ENCODE peak calls at places on chromosomes 7 and 10, in four cellular contexts. One of them, this sample, is unnamed.

GRCh38 chr10:25959540-25960232 is 25.7 kb downstream of the MYO3A start:
- DNase-seq in HepG2: no peak
- DNase-seq in K562: no peak
- DNase-seq in A549: no peak
- DNase-seq in this sample: no peak

GRCh38 chr10:86870679-86871078 is 86.7 kb downstream of the MMRN2 start:
- DNase-seq in HepG2: no peak
- DNase-seq in K562: no peak
- DNase-seq in A549: no peak
- DNase-seq in this sample: no peak

GRCh38 chr10:86500846-86501245 is 20.7 kb downstream of the WAPL start:
- DNase-seq in HepG2: no peak
- DNase-seq in K562: no peak
- DNase-seq in A549: no peak
- DNase-seq in this sample: peak

GRCh38 chr7:132654150-132654549 is 77.9 kb upstream of the PLXNA4 start:
- DNase-seq in HepG2: no peak
- DNase-seq in K562: peak
- DNase-seq in A549: peak
- DNase-seq in this sample: no peak

GRCh38 chr7:138032775-138033174 is 30.9 kb upstream of the CREB3L2 start:
- DNase-seq in HepG2: no peak
- DNase-seq in K562: no peak
- DNase-seq in A549: no peak
- DNase-seq in this sample: peak

GRCh38 chr10:79090134-79090803 is 21.5 kb downstream of the ZMIZ1 start:
- DNase-seq in HepG2: no peak
- DNase-seq in K562: no peak
- DNase-seq in A549: no peak
- DNase-seq in this sample: peak

GRCh38 chr7:154451480-154452457 is 399.6 kb downstream of the DPP6 start:
- DNase-seq in HepG2: no peak
- DNase-seq in K562: no peak
- DNase-seq in A549: no peak
- DNase-seq in this sample: no peak

GRCh38 chr7:42014625-42015412 is 222.2 kb downstream of the GLI3 start:
- DNase-seq in HepG2: peak
- DNase-seq in K562: peak
- DNase-seq in A549: peak
- DNase-seq in this sample: peak

GRCh38 chr7:32117837-32118236 is 47.6 kb upstream of the PDE1C start:
- DNase-seq in HepG2: no peak
- DNase-seq in K562: no peak
- DNase-seq in A549: no peak
- DNase-seq in this sample: peak

GRCh38 chr10:69327463-69328345 is 49.4 kb downstream of the HK1 start:
- DNase-seq in HepG2: no peak
- DNase-seq in K562: peak
- DNase-seq in A549: no peak
- DNase-seq in this sample: peak

GRCh38 chr10:37844644-37845043 is 12.8 kb downstream of the ZNF248 start:
- DNase-seq in HepG2: no peak
- DNase-seq in K562: no peak
- DNase-seq in A549: no peak
- DNase-seq in this sample: no peak

GRCh38 chr10:14878266-14879054 is at the start of gene SUV39H2:
- DNase-seq in HepG2: peak
- DNase-seq in K562: peak
- DNase-seq in A549: peak
- DNase-seq in this sample: peak

GRCh38 chr10:130484912-130485180 is 348.7 kb downstream of the GLRX3 start:
- DNase-seq in HepG2: no peak
- DNase-seq in K562: no peak
- DNase-seq in A549: no peak
- DNase-seq in this sample: no peak

GRCh38 chr10:87861566-87861952 is 1.8 kb downstream of the KLLN start:
- DNase-seq in HepG2: peak
- DNase-seq in K562: peak
- DNase-seq in A549: no peak
- DNase-seq in this sample: peak

GRCh38 chr10:101775273-101776131 is at the start of gene FGF8:
- DNase-seq in HepG2: no peak
- DNase-seq in K562: no peak
- DNase-seq in A549: no peak
- DNase-seq in this sample: no peak

GRCh38 chr7:16646427-16647081 is 573 bp downstream of the BZW2 start:
- DNase-seq in HepG2: no peak
- DNase-seq in K562: no peak
- DNase-seq in A549: no peak
- DNase-seq in this sample: no peak

GRCh38 chr7:128938524-128939074 is 872 bp downstream of the IRF5 start:
- DNase-seq in HepG2: no peak
- DNase-seq in K562: no peak
- DNase-seq in A549: no peak
- DNase-seq in this sample: no peak

GRCh38 chr7:133365892-133366291 is 113.0 kb downstream of the EXOC4 start:
- DNase-seq in HepG2: no peak
- DNase-seq in K562: no peak
- DNase-seq in A549: no peak
- DNase-seq in this sample: peak

GRCh38 chr10:58752665-58753064 is 240.0 kb downstream of the BICC1 start:
- DNase-seq in HepG2: no peak
- DNase-seq in K562: no peak
- DNase-seq in A549: no peak
- DNase-seq in this sample: no peak

GRCh38 chr7:43138710-43139601 is 26.5 kb downstream of the HECW1 start:
- DNase-seq in HepG2: no peak
- DNase-seq in K562: no peak
- DNase-seq in A549: no peak
- DNase-seq in this sample: peak

GRCh38 chr7:33039257-33039904 is 23.2 kb downstream of the NT5C3A start:
- DNase-seq in HepG2: no peak
- DNase-seq in K562: no peak
- DNase-seq in A549: no peak
- DNase-seq in this sample: no peak

GRCh38 chr7:112149734-112150133 is 56.5 kb downstream of the DOCK4 start:
- DNase-seq in HepG2: no peak
- DNase-seq in K562: no peak
- DNase-seq in A549: no peak
- DNase-seq in this sample: no peak

GRCh38 chr10:11755512-11756247 is 13.5 kb downstream of the ECHDC3 start:
- DNase-seq in HepG2: no peak
- DNase-seq in K562: no peak
- DNase-seq in A549: no peak
- DNase-seq in this sample: no peak

GRCh38 chr10:926075-926698 is 5.3 kb downstream of the LARP4B start:
- DNase-seq in HepG2: no peak
- DNase-seq in K562: no peak
- DNase-seq in A549: no peak
- DNase-seq in this sample: no peak

GRCh38 chr10:5975641-5976473 is 1.5 kb downstream of the IL15RA start:
- DNase-seq in HepG2: no peak
- DNase-seq in K562: peak
- DNase-seq in A549: no peak
- DNase-seq in this sample: peak

GRCh38 chr10:49309691-49310371 is 10.9 kb downstream of the C10orf71 start:
- DNase-seq in HepG2: no peak
- DNase-seq in K562: no peak
- DNase-seq in A549: no peak
- DNase-seq in this sample: no peak

GRCh38 chr10:6037975-6038624 is 24.1 kb downstream of the IL2RA start:
- DNase-seq in HepG2: no peak
- DNase-seq in K562: no peak
- DNase-seq in A549: no peak
- DNase-seq in this sample: no peak

GRCh38 chr10:119655566-119656001 is 4.4 kb downstream of the BAG3 start:
- DNase-seq in HepG2: no peak
- DNase-seq in K562: peak
- DNase-seq in A549: no peak
- DNase-seq in this sample: peak

GRCh38 chr7:95199779-95200558 is 124.4 kb downstream of the PON1 start:
- DNase-seq in HepG2: peak
- DNase-seq in K562: no peak
- DNase-seq in A549: peak
- DNase-seq in this sample: peak

GRCh38 chr10:11557513-11557912 is 53.9 kb downstream of the USP6NL start:
- DNase-seq in HepG2: no peak
- DNase-seq in K562: no peak
- DNase-seq in A549: no peak
- DNase-seq in this sample: no peak

GRCh38 chr10:17335065-17335464 is 107.0 kb downstream of the VIM start:
- DNase-seq in HepG2: no peak
- DNase-seq in K562: no peak
- DNase-seq in A549: no peak
- DNase-seq in this sample: peak

GRCh38 chr7:83957333-83957732 is 237.3 kb downstream of the SEMA3A start:
- DNase-seq in HepG2: no peak
- DNase-seq in K562: no peak
- DNase-seq in A549: no peak
- DNase-seq in this sample: peak

GRCh38 chr7:20198295-20198694 is 18.9 kb downstream of the MACC1 start:
- DNase-seq in HepG2: no peak
- DNase-seq in K562: no peak
- DNase-seq in A549: no peak
- DNase-seq in this sample: no peak

GRCh38 chr7:20201380-20201779 is 15.8 kb downstream of the MACC1 start:
- DNase-seq in HepG2: no peak
- DNase-seq in K562: no peak
- DNase-seq in A549: no peak
- DNase-seq in this sample: no peak

GRCh38 chr7:20200965-20201364 is 16.2 kb downstream of the MACC1 start:
- DNase-seq in HepG2: no peak
- DNase-seq in K562: no peak
- DNase-seq in A549: no peak
- DNase-seq in this sample: no peak

GRCh38 chr7:20199015-20199737 is 18.0 kb downstream of the MACC1 start:
- DNase-seq in HepG2: no peak
- DNase-seq in K562: peak
- DNase-seq in A549: no peak
- DNase-seq in this sample: peak

GRCh38 chr7:20200361-20200760 is 16.8 kb downstream of the MACC1 start:
- DNase-seq in HepG2: no peak
- DNase-seq in K562: no peak
- DNase-seq in A549: no peak
- DNase-seq in this sample: no peak
- TF ChIP-seq MAZ in HepG2: no peak
- TF ChIP-seq MAZ in K562: no peak
- TF ChIP-seq MAZ in A549: no peak
- TF ChIP-seq MAZ in this sample: no peak

GRCh38 chr10:74640134-74640533 is 186.3 kb upstream of the KAT6B start:
- DNase-seq in HepG2: no peak
- DNase-seq in K562: no peak
- DNase-seq in A549: no peak
- DNase-seq in this sample: peak
- H3K27ac ChIP-seq in HepG2: no peak
- H3K27ac ChIP-seq in K562: no peak
- H3K27ac ChIP-seq in A549: no peak
- H3K27ac ChIP-seq in this sample: no peak

DNA sequence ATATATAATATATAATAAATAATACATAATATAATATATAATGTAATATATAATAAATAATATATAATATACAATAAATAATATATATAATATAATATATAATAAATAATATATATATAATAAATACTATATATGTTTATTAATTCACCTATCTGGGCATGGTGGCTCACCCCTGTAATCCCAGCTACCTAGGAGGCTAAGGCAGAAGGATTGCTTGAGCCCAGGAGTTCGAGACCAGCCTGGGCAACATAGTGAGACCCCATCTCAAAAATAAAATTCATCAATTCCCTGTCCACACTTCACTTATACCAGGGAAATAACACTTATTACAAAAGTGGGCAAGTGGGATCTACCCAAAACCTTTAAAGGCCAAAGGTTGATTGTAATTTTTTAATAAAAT is 281.1 kb downstream of the PRPF18 start:
- DNase-seq in HepG2: no peak
- DNase-seq in K562: no peak
- DNase-seq in A549: no peak
- DNase-seq in this sample: no peak
- TF ChIP-seq MAZ in HepG2: no peak
- TF ChIP-seq MAZ in K562: no peak
- TF ChIP-seq MAZ in A549: no peak
- TF ChIP-seq MAZ in this sample: no peak

GRCh38 chr10:3500408-3500856 is 284.6 kb downstream of the KLF6 start:
- DNase-seq in HepG2: peak
- DNase-seq in K562: no peak
- DNase-seq in A549: peak
- DNase-seq in this sample: peak

GRCh38 chr10:3497581-3497980 is 287.4 kb downstream of the KLF6 start:
- DNase-seq in HepG2: no peak
- DNase-seq in K562: no peak
- DNase-seq in A549: no peak
- DNase-seq in this sample: no peak

GRCh38 chr10:3499120-3499519 is 285.9 kb downstream of the KLF6 start:
- DNase-seq in HepG2: no peak
- DNase-seq in K562: no peak
- DNase-seq in A549: no peak
- DNase-seq in this sample: peak

GRCh38 chr10:3503299-3503698 is 281.7 kb downstream of the KLF6 start:
- DNase-seq in HepG2: no peak
- DNase-seq in K562: no peak
- DNase-seq in A549: no peak
- DNase-seq in this sample: no peak

GRCh38 chr10:3502606-3503005 is 282.4 kb downstream of the KLF6 start:
- DNase-seq in HepG2: no peak
- DNase-seq in K562: no peak
- DNase-seq in A549: no peak
- DNase-seq in this sample: no peak
- H3K27ac ChIP-seq in HepG2: no peak
- H3K27ac ChIP-seq in K562: no peak
- H3K27ac ChIP-seq in A549: peak
- H3K27ac ChIP-seq in this sample: no peak

DNA sequence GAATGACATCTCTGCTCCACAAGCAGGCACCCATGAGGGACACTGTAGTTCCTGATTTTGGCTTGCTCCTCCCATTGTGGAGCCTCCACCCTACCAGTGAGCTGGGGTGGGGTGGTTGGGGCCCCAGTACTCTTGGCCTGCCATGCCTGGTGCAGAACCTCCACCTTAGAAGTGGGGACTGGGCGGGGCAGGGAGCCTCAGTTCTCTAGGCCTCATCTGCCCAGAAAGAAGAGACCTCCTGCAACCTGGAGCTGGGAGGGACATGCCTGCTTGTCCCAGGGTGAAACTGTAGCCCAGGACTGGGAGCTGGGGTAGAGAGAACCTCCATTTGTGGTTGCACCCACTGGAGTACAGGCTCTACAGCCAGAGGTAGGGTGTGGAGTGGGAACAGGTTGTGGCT is 14.4 kb downstream of the RAMP3 start:
- DNase-seq in HepG2: no peak
- DNase-seq in K562: no peak
- DNase-seq in A549: no peak
- DNase-seq in this sample: no peak
- TF ChIP-seq MAZ in HepG2: no peak
- TF ChIP-seq MAZ in K562: no peak
- TF ChIP-seq MAZ in A549: no peak
- TF ChIP-seq MAZ in this sample: no peak

This sample was measured in IMR-90.